ENCODE peak calls at places on chromosomes 12 and 14, in six cellular contexts. One of them, this sample, is unnamed.

GRCh38 chr12:70736775-70737174 is 99.5 kb upstream of the PTPRB start:
- DNase-seq in GM12878: no peak
- DNase-seq in SK-N-SH: no peak
- DNase-seq in HepG2: no peak
- DNase-seq in K562: no peak
- DNase-seq in HCT116: no peak
- DNase-seq in this sample: no peak

GRCh38 chr12:121753844-121754264 is 39.6 kb downstream of the RHOF start:
- DNase-seq in K562: no peak
- DNase-seq in GM12878: no peak
- DNase-seq in HCT116: no peak
- DNase-seq in SK-N-SH: no peak
- DNase-seq in HepG2: no peak
- DNase-seq in this sample: no peak

GRCh38 chr12:6838854-6839253 is 1.9 kb upstream of the GNB3 start:
- DNase-seq in K562: no peak
- DNase-seq in SK-N-SH: no peak
- DNase-seq in GM12878: no peak
- DNase-seq in HepG2: no peak
- DNase-seq in HCT116: no peak
- DNase-seq in this sample: no peak

GRCh38 chr12:54984602-54985376 is at the start of gene TESPA1:
- DNase-seq in K562: no peak
- DNase-seq in HCT116: no peak
- DNase-seq in GM12878: peak; percentile 90
- DNase-seq in HepG2: no peak
- DNase-seq in SK-N-SH: no peak
- DNase-seq in this sample: no peak

GRCh38 chr14:105281354-105282097 is 19.3 kb downstream of the BRF1 start:
- DNase-seq in K562: peak; percentile 24
- DNase-seq in HepG2: peak; percentile 46
- DNase-seq in SK-N-SH: peak; percentile 70
- DNase-seq in GM12878: no peak
- DNase-seq in HCT116: no peak
- DNase-seq in this sample: no peak

GRCh38 chr12:96989916-96990315 is 82.9 kb downstream of the NEDD1 start:
- DNase-seq in SK-N-SH: no peak
- DNase-seq in HepG2: peak; percentile 26
- DNase-seq in HCT116: peak; percentile 54
- DNase-seq in GM12878: no peak
- DNase-seq in K562: peak; percentile 30
- DNase-seq in this sample: no peak

GRCh38 chr14:81831128-81831815 is 297.6 kb upstream of the SEL1L start:
- DNase-seq in GM12878: no peak
- DNase-seq in HepG2: no peak
- DNase-seq in K562: no peak
- DNase-seq in HCT116: no peak
- DNase-seq in SK-N-SH: no peak
- DNase-seq in this sample: no peak

GRCh38 chr12:15372313-15372712 is 50.0 kb downstream of the PTPRO start:
- DNase-seq in HCT116: no peak
- DNase-seq in K562: no peak
- DNase-seq in HepG2: no peak
- DNase-seq in GM12878: no peak
- DNase-seq in SK-N-SH: no peak
- DNase-seq in this sample: no peak

GRCh38 chr14:73567951-73568885 is 795 bp upstream of the ACOT2 start:
- DNase-seq in GM12878: no peak
- DNase-seq in HepG2: peak; percentile 46
- DNase-seq in SK-N-SH: no peak
- DNase-seq in K562: peak; percentile 0
- DNase-seq in HCT116: no peak
- DNase-seq in this sample: no peak

GRCh38 chr12:15188136-15188535 is 33.1 kb downstream of the RERG start:
- DNase-seq in HepG2: no peak
- DNase-seq in SK-N-SH: no peak
- DNase-seq in HCT116: no peak
- DNase-seq in GM12878: no peak
- DNase-seq in K562: no peak
- DNase-seq in this sample: no peak

GRCh38 chr12:20212036-20212435 is 156.3 kb upstream of the PDE3A start:
- DNase-seq in HCT116: no peak
- DNase-seq in K562: no peak
- DNase-seq in HepG2: no peak
- DNase-seq in SK-N-SH: no peak
- DNase-seq in GM12878: no peak
- DNase-seq in this sample: no peak

DNA sequence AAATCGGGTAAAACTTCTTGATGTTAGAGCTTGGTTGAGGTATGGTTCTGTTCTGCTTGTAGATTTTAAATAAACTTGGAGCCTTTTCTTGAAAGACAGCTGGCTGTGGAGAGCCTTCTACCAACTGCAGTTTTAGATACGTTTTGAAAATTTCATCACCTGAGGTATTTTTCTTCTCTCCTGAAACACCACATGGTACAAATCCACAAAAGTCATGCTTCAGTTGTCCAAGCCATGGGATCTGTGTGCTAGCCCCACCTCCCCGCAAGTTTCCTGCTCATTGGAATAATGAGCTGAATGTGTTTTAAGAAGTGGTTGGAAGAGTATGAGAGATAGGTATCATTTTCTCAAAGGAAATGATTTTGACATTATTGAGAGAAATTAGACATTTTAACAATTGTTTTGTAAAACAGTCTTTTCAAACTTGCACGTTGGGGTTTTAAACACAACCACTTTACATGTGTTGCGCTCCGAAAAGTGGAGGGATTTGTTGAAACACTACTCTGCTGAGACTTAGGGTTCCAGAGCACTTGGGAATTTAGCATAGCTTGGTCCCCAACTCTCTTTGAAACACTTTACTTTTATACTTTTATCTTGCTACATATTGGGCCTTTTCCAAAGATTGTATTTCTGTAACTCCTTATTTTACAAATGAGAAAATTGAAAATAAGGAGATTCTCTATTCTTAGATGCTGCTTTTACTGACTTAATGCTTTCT is 1.5 kb downstream of the PPM1A start:
- DNase-seq in GM12878: no peak
- DNase-seq in HepG2: peak; percentile 49
- DNase-seq in SK-N-SH: peak; percentile 36
- DNase-seq in K562: no peak
- DNase-seq in HCT116: peak; percentile 6
- DNase-seq in this sample: peak; percentile 8
- TF ChIP-seq SIN3A in GM12878: no peak
- TF ChIP-seq SIN3A in HepG2: no peak
- TF ChIP-seq SIN3A in SK-N-SH: no peak
- TF ChIP-seq SIN3A in K562: no peak
- TF ChIP-seq SIN3A in HCT116: no peak
- TF ChIP-seq SIN3A in this sample: no peak

DNA sequence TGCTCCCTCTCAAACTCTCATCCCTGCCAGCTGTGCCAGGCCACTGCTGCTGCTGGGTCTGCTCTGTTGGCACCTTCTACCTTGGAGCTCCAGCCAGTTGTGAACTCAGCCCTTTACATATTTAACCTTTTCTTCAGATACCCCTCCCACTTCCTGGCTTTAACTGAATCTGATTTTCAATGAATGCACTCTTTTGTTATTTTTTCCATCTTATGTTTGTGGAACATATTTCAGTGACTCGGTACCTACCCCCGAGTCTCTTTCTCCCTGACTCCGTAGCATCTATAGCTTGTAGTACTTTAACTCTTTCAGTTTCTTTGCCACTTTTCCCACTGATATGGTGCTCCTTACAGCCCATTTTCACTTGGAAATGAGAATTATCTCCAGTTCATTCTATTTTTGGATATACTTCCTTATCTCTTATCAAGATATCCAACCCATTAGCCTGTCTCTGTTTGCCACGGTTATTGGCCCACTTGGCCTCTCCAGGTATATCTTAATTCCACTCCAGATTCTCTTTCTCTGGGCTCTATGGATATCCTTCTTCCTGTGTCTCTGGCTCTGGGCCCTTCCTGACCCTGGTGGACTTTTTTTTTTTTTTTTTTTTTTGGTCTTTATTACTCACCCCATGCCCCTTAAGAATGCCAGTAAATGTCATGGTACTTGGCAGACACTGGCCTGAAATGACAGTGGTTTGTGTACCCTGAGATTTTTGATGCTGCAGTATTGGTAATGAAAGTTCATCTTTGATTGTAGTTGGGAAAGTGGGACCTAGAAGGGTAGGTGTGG is 62.7 kb downstream of the PELI2 start:
- DNase-seq in SK-N-SH: no peak
- DNase-seq in K562: no peak
- DNase-seq in HCT116: no peak
- DNase-seq in GM12878: no peak
- DNase-seq in HepG2: no peak
- DNase-seq in this sample: no peak
- TF ChIP-seq REST in SK-N-SH: no peak
- TF ChIP-seq REST in K562: no peak
- TF ChIP-seq REST in HCT116: no peak
- TF ChIP-seq REST in GM12878: no peak
- TF ChIP-seq REST in HepG2: no peak
- TF ChIP-seq REST in this sample: no peak

DNA sequence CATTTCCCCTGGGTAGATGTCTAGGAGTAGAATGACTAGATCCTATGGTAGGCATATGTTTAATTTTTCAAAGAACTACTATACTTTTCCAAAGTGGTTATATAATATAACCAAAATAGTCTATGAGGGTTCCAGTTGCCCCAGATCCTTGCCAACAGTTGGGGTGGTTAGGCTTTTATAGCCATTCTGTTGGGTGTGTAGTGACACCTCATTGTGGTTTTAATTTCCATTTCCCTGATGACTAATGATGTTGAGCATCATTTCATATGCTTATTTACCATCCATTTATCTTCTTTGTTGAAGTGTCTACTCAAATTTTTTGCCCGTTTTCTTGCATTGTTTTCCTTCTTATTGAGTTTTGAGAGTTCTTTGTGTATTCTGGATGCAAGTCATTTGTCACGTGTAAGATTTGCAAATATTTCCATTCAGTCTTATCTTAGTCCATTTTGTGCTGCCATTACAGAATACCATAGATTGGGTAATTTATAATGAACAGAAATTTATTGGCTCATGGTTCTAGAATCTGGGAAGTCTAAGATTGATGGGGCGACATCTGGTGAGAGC is 4.7 kb downstream of the SYNE2 start:
- DNase-seq in HepG2: no peak
- DNase-seq in HCT116: no peak
- DNase-seq in GM12878: no peak
- DNase-seq in SK-N-SH: no peak
- DNase-seq in K562: no peak
- DNase-seq in this sample: no peak
- TF ChIP-seq SIN3A in HepG2: no peak
- TF ChIP-seq SIN3A in HCT116: no peak
- TF ChIP-seq SIN3A in GM12878: no peak
- TF ChIP-seq SIN3A in SK-N-SH: no peak
- TF ChIP-seq SIN3A in K562: no peak
- TF ChIP-seq SIN3A in this sample: no peak

GRCh38 chr12:105580841-105581352 is 250.4 kb downstream of the C12orf75 start:
- DNase-seq in GM12878: no peak
- DNase-seq in HCT116: peak; percentile 8
- DNase-seq in SK-N-SH: no peak
- DNase-seq in K562: no peak
- DNase-seq in HepG2: no peak
- DNase-seq in this sample: no peak
- TF ChIP-seq REST in GM12878: no peak
- TF ChIP-seq REST in HCT116: no peak
- TF ChIP-seq REST in SK-N-SH: no peak
- TF ChIP-seq REST in K562: no peak
- TF ChIP-seq REST in HepG2: no peak
- TF ChIP-seq REST in this sample: no peak

DNA sequence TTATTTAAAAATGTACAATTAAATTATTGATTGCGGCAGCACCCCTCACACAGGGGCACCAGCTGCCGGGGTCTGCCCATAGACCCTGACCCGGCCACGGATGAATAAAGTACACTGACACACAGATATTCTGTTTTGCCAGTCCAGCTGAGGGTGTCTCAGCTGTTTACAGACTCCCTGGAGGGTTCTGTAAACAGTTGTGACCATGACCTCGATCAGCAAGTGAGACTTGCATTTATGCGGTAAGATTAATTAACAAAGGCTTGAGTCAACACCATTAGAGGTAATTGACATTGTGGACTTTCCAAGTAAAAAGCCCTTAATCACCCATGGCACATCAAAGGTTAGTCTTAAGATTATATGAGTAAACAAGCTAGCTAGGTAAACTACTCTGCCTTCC is 94.3 kb downstream of the FUT8 start:
- DNase-seq in HCT116: no peak
- DNase-seq in HepG2: peak; percentile 5
- DNase-seq in SK-N-SH: no peak
- DNase-seq in GM12878: no peak
- DNase-seq in K562: no peak
- DNase-seq in this sample: no peak
- TF ChIP-seq SIN3A in HCT116: no peak
- TF ChIP-seq SIN3A in HepG2: no peak
- TF ChIP-seq SIN3A in SK-N-SH: no peak
- TF ChIP-seq SIN3A in GM12878: no peak
- TF ChIP-seq SIN3A in K562: no peak
- TF ChIP-seq SIN3A in this sample: no peak

DNA sequence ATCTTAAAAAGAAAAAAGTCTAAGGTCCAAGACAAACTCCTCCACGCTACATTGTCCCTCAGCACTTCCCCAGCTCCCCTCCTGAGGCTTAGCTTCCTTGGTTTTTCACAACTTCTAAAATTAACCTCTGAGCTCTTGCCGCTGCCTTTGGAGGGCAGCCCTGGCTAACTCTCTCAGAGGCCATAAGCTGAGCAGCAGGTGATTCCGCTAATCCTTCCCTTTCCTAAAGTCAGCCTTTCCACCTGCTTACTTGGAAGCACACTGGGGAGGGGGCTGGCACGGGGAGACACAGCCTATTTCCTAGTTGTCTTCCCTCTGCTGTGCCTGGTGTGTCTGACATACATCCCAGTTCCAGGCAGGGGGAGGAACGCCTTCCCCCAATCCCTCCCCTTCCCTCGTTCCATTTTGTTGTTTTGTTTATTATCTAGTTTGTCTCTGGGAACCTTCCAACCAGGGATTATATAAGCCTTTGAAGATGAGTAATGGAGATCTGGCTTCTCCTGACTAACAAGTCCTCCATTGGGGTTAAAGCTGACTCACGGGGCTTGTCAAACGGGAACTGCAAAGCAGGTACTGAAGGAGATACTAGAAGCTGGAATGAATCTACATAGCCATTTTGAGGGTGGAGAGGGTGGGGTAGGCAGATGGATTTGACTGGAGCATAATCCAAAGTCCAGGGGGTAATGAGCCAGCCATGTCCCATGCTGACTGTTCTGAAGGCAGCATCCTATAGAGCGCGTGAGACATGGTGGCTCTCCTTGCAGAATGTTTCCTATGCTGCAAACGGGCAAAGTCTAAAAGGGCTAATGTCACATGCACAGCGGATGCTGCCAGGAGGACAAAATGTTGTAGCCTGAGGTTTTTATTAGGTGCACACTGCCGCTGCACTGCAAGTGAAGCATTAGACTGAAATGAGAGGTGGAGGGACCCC is 230.8 kb downstream of the FOXN3 start:
- DNase-seq in SK-N-SH: no peak
- DNase-seq in GM12878: no peak
- DNase-seq in K562: no peak
- DNase-seq in HCT116: peak; percentile 73
- DNase-seq in HepG2: no peak
- DNase-seq in this sample: no peak
- TF ChIP-seq REST in SK-N-SH: no peak
- TF ChIP-seq REST in GM12878: no peak
- TF ChIP-seq REST in K562: no peak
- TF ChIP-seq REST in HCT116: no peak
- TF ChIP-seq REST in HepG2: no peak
- TF ChIP-seq REST in this sample: no peak

This sample was measured in Panc1.